ENCODE peak calls at places on chromosomes 13 and 19, in ten cellular contexts. W is tibial nerve, R is GM12892, A is heart left ventricle, C is transverse colon, P is A549, E is breast epithelium, B is body of pancreas, O is lower leg skin, M is IMR-90. V is an unnamed sample.

GRCh38 chr19:8454218-8454617 is 9.4 kb downstream of the HNRNPM start:
- DNase-seq in O (no peak), P (no peak), M (no peak), A (no peak), C (no peak), W (no peak), R (no peak), B (no peak), E (no peak), V (no peak)

GRCh38 chr19:16595097-16595496 is 22.9 kb upstream of the SLC35E1 start:
- DNase-seq in A (no peak), M (no peak), P (no peak), C (no peak), O (no peak), E (no peak), W (no peak), R (no peak), B (no peak), V (no peak)

GRCh38 chr19:15788594-15789270 is 1.3 kb downstream of the OR10H5 start:
- DNase-seq in B (no peak), R (no peak), W (no peak), C (peak; percentile 56), E (no peak), P (no peak), M (no peak), A (no peak), O (no peak), V (no peak)

GRCh38 chr19:29665215-29665825 is at the start of gene PLEKHF1:
- DNase-seq in A (peak; percentile 93), B (peak; percentile 89), M (peak; percentile 59), P (peak; percentile 98), R (peak; percentile 97), W (peak; percentile 86), C (peak; percentile 94), E (peak; percentile 85), O (peak; percentile 85), V (peak; percentile 93)

GRCh38 chr19:19538077-19538764 is at the start of gene CILP2:
- DNase-seq in P (no peak), O (no peak), C (peak; percentile 41), A (no peak), R (no peak), M (no peak), E (no peak), W (no peak), B (peak; percentile 35), V (peak; percentile 67)

GRCh38 chr13:109254271-109254670 is 532.1 kb downstream of the IRS2 start:
- DNase-seq in R (no peak), A (no peak), E (no peak), C (no peak), W (no peak), P (no peak), M (no peak), B (no peak), O (no peak), V (no peak)

GRCh38 chr19:39645800-39646411 is 9.8 kb upstream of the LGALS16 start:
- DNase-seq in W (no peak), M (peak; percentile 15), A (no peak), R (no peak), B (no peak), O (no peak), C (no peak), P (no peak), E (no peak), V (peak; percentile 20)

GRCh38 chr13:107104631-107105030 is 536.7 kb upstream of the ARGLU1 start:
- DNase-seq in A (no peak), W (no peak), R (no peak), M (peak; percentile 35), E (no peak), O (no peak), P (no peak), C (no peak), B (no peak), V (no peak)

GRCh38 chr19:23403581-23404324 is 8.5 kb upstream of the ZNF91 start:
- DNase-seq in A (no peak), O (no peak), R (no peak), E (no peak), B (peak; percentile 83), P (no peak), M (no peak), W (no peak), C (peak; percentile 87), V (no peak)

GRCh38 chr19:58396691-58397532 is 1.5 kb downstream of the RNF225 start:
- DNase-seq in A (no peak), P (no peak), B (no peak), M (no peak), R (no peak), W (no peak), E (no peak), C (no peak), O (no peak), V (no peak)

GRCh38 chr13:97695684-97696083 is 257.8 kb upstream of the IPO5 start:
- DNase-seq in E (no peak), A (no peak), O (no peak), W (no peak), M (no peak), B (no peak), P (peak; percentile 3), R (no peak), C (no peak), V (no peak)

GRCh38 chr19:47589824-47590223 is 16.9 kb upstream of the ZNF541 start:
- DNase-seq in B (no peak), R (no peak), E (no peak), W (no peak), P (no peak), C (no peak), M (no peak), A (no peak), O (no peak), V (no peak)
- TF ChIP-seq POLR2A in B (no peak), R (no peak), E (no peak), W (no peak), P (no peak), C (no peak), M (no peak), A (no peak), O (no peak), V (no peak)

GRCh38 chr19:50790365-50790825 is at the start of gene ACP4:
- DNase-seq in M (no peak), E (no peak), B (no peak), C (no peak), P (no peak), O (no peak), W (no peak), R (no peak), A (no peak), V (no peak)
- TF ChIP-seq POLR2A in M (no peak), E (no peak), B (no peak), C (no peak), P (no peak), O (no peak), W (no peak), R (no peak), A (no peak), V (no peak)

GRCh38 chr19:2978467-2978767 is 1.1 kb downstream of the TLE6 start:
- DNase-seq in E (no peak), W (no peak), O (no peak), B (no peak), R (no peak), P (no peak), A (no peak), M (no peak), C (no peak), V (no peak)

GRCh38 chr19:2977001-2977685 is at the start of gene TLE6:
- DNase-seq in E (peak; percentile 98), R (peak; percentile 99), C (peak; percentile 96), P (peak; percentile 95), B (peak; percentile 99), M (peak; percentile 84), W (peak; percentile 94), O (peak; percentile 94), A (peak; percentile 96), V (peak; percentile 98)

GRCh38 chr19:2977686-2978466 is 512 bp downstream of the TLE6 start:
- DNase-seq in R (no peak), C (no peak), M (no peak), O (no peak), A (no peak), W (no peak), E (no peak), B (peak; percentile 69), P (no peak), V (no peak)

GRCh38 chr19:2974342-2974932 is 2.9 kb upstream of the TLE6 start:
- DNase-seq in C (no peak), B (no peak), O (peak; percentile 75), M (no peak), W (peak; percentile 42), A (peak; percentile 59), R (no peak), E (no peak), P (no peak), V (peak; percentile 92)

GRCh38 chr19:2976609-2977000 is 759 bp upstream of the TLE6 start:
- DNase-seq in R (no peak), M (no peak), C (no peak), A (no peak), B (no peak), P (no peak), W (no peak), E (no peak), O (no peak), V (no peak)
- TF ChIP-seq POLR2A in R (no peak), M (no peak), C (no peak), A (no peak), B (no peak), P (no peak), W (no peak), E (no peak), O (no peak), V (no peak)

DNA sequence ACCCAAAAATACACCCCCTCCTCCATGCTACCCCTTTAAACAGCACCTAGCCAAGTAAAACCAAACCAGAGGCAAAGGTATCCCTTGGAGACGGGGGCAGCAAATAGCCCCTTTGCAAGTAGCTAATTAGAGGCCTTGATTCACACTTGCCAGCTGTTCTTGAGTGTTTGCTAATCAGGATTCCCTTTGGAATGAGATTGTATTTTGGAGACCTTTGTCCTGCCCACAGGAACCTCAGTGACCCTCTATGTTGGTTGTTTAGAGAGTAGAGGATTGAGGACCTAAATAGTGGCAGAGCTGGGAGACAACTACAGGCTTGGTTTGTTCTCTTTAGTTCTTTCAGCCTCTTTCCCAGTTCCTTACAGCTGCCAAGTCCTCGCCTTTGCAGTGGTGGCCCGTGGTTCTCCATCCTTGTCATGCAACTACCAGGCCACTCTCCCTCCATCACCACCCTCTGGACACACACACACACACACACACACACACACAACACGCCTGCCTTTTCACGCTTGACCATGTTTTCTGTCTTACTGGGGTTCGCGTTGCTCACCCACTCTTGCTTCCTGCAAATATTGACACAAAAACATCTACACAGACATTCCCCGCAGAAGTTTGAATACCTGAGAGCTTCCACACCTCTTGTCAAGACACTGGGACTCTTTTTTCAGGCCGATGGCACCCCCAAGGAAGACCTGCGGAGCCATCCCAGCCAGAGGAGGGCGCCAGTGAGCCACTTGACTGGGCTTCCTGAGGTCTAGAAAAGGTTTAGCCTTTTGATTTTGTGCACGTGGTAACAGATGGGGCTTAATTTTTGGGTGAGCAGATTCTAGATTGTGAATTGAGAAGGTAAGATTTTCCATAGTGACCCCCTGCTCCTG is 80.0 kb upstream of the GPR183 start:
- DNase-seq in C (peak; percentile 80), A (no peak), P (peak; percentile 29), W (no peak), E (no peak), B (no peak), O (peak; percentile 14), R (peak; percentile 69), M (no peak), V (peak; percentile 76)
- TF ChIP-seq POLR2A in C (no peak), A (no peak), P (no peak), W (no peak), E (no peak), B (no peak), O (no peak), R (no peak), M (no peak), V (no peak)